ENCODE peak calls at places on chromosomes 7 and 10, in nine cellular contexts. V is BE2C, T is IMR-90, Y is Peyer's patch, D is neuronal stem cell, F is PC-9, A is body of pancreas, B is mesenchymal stem cell, S is PC-3. G is an unnamed sample. For H3K27me3 and H3K4me1, the result is how much of the 10 kb centered on the place peaks cover.

GRCh38 chr10:31319602-31320178 is 674 bp downstream of the ZEB1 start:
- DNase-seq in V (no peak), T (no peak), Y (no peak), D (no peak), F (no peak), A (no peak), B (no peak), S (no peak), G (peak)

GRCh38 chr10:17010363-17011145 is 119.1 kb downstream of the CUBN start:
- DNase-seq in V (no peak), T (no peak), Y (no peak), D (no peak), F (no peak), A (no peak), B (peak), S (no peak), G (no peak)

GRCh38 chr7:142808802-142809583 is 38.2 kb downstream of the PRSS2 start:
- DNase-seq in V (no peak), T (peak), Y (peak), D (no peak), F (peak), A (peak), B (peak), S (peak), G (no peak)

GRCh38 chr10:131249957-131250347 is 61.6 kb downstream of the TCERG1L start:
- DNase-seq in V (no peak), T (no peak), Y (no peak), D (no peak), F (no peak), A (no peak), B (no peak), S (no peak), G (no peak)

GRCh38 chr10:5948999-5949759 is 28.2 kb downstream of the IL15RA start:
- DNase-seq in V (peak), T (peak), Y (no peak), D (peak), F (no peak), A (peak), B (peak), S (peak), G (no peak)

GRCh38 chr10:44402465-44403205 is 17.7 kb upstream of the CXCL12 start:
- DNase-seq in V (no peak), T (no peak), Y (no peak), D (no peak), F (no peak), A (no peak), B (no peak), S (no peak), G (no peak)

GRCh38 chr10:51985326-51985725 is 285.9 kb upstream of the CSTF2T start:
- DNase-seq in V (no peak), T (no peak), Y (no peak), D (no peak), F (no peak), A (no peak), B (no peak), S (no peak), G (no peak)

GRCh38 chr7:150337659-150338081 is 3.8 kb downstream of the RARRES2 start:
- DNase-seq in V (no peak), T (no peak), Y (no peak), D (no peak), F (peak), A (peak), B (no peak), S (no peak), G (no peak)

GRCh38 chr7:87875151-87876039 is 765 bp downstream of the SLC25A40 start:
- DNase-seq in V (no peak), T (peak), Y (peak), D (no peak), F (no peak), A (peak), B (peak), S (peak), G (no peak)

GRCh38 chr7:105473163-105473562 is 48.9 kb downstream of the PUS7 start:
- DNase-seq in V (no peak), T (peak), Y (no peak), D (no peak), F (no peak), A (no peak), B (peak), S (no peak), G (no peak)

GRCh38 chr7:95642173-95642572 is 45.9 kb upstream of the PDK4 start:
- DNase-seq in V (no peak), T (no peak), Y (no peak), D (no peak), F (no peak), A (no peak), B (no peak), S (peak), G (no peak)

GRCh38 chr10:103983367-103983911 is 16.5 kb downstream of the SLK start:
- DNase-seq in V (no peak), T (no peak), Y (no peak), D (no peak), F (no peak), A (no peak), B (peak), S (no peak), G (no peak)

GRCh38 chr10:92969151-92969550 is 91.4 kb upstream of the CYP26C1 start:
- DNase-seq in V (no peak), T (peak), Y (no peak), D (no peak), F (no peak), A (no peak), B (no peak), S (no peak), G (no peak)

GRCh38 chr10:46560952-46561351 is 4.5 kb upstream of the GPRIN2 start:
- DNase-seq in V (no peak), T (no peak), Y (peak), D (no peak), F (peak), A (no peak), B (no peak), S (no peak), G (no peak)

GRCh38 chr7:133937786-133938185 is 189.4 kb upstream of the LRGUK start:
- DNase-seq in V (no peak), T (no peak), Y (no peak), D (no peak), F (no peak), A (no peak), B (no peak), S (no peak), G (no peak)

GRCh38 chr10:71133710-71134686 is 78.4 kb upstream of the UNC5B start:
- DNase-seq in V (no peak), T (no peak), Y (no peak), D (no peak), F (peak), A (no peak), B (no peak), S (no peak), G (no peak)
- H3K27me3 ChIP-seq in V (under half), T (under half), Y (under half), D (under half), F (under half), A (under half), B (half or more), S (under half), G (under half)

DNA sequence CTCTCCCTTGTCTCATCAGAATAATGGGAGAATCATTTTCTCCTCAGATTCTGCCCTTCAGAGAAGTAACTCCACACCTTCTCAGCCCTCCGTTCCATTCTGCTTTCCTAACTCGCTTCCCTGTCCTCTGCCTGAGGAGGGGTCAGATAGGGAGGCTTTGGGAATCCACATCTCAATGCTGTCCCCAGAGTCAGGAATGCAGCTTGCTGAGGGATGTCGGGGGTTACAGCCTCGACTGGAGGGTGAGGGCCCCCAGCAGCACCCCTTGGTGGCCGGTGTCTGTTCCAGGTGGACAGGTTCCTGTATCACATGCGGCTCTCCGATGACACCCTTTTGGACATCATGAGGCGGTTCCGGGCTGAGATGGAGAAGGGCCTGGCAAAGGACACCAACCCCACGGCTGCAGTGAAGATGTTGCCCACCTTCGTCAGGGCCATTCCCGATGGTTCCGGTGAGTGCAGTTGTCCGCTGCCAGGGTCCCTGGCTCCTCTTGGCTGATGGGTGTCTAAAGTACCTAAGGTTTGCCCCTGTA is 6.9 kb downstream of the HKDC1 start:
- DNase-seq in V (no peak), T (no peak), Y (no peak), D (no peak), F (no peak), A (no peak), B (no peak), S (no peak), G (no peak)
- H3K4me1 ChIP-seq in V (under half), T (under half), Y (half or more), D (under half), F (half or more), A (under half), B (under half), S (under half), G (under half)

GRCh38 chr7:50754684-50755083 is 28.0 kb downstream of the GRB10 start:
- DNase-seq in V (no peak), T (no peak), Y (no peak), D (no peak), F (no peak), A (no peak), B (no peak), S (no peak), G (no peak)
- H3K27me3 ChIP-seq in V (under half), T (under half), Y (under half), D (under half), F (under half), A (under half), B (under half), S (under half), G (under half)

GRCh38 chr10:62250594-62251198 is 17.9 kb downstream of the RTKN2 start:
- DNase-seq in V (no peak), T (peak), Y (no peak), D (no peak), F (peak), A (no peak), B (peak), S (peak), G (no peak)
- H3K4me1 ChIP-seq in V (under half), T (under half), Y (under half), D (under half), F (under half), A (under half), B (under half), S (under half), G (under half)

DNA sequence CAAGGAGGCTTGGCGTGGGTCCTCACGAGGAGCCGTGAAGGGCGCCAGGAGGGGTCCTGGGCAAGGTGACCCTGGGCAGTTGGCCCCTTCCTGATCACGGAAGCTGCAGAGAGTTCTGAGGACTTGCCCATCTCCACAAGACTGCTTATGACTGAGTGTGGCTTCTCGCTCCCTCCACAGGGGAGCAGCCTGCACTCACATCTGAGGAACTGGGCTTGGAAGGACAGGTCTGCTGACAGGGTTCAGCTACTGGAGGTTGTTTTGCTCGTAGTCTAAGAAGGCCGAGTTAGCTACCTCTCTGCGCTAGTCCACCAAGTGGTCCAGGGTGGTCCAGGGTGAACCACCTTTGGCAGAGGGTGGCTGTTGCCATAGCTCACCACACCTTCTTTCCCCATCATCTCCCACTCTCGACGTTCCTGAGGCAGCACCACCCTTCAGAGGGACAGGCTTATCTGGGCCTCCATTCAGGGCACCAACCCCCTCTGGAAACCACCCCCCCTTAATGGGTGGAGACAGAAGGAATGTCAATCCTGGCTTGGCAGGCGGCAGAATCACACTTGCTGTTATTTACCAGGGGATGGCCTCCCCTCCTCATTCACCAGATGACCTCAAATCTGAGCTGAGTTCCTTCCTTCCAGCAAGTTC is 38.2 kb downstream of the FAM53B start:
- DNase-seq in V (no peak), T (no peak), Y (no peak), D (no peak), F (no peak), A (no peak), B (no peak), S (no peak), G (no peak)
- H3K27me3 ChIP-seq in V (under half), T (under half), Y (under half), D (under half), F (under half), A (under half), B (under half), S (under half), G (under half)

DNA sequence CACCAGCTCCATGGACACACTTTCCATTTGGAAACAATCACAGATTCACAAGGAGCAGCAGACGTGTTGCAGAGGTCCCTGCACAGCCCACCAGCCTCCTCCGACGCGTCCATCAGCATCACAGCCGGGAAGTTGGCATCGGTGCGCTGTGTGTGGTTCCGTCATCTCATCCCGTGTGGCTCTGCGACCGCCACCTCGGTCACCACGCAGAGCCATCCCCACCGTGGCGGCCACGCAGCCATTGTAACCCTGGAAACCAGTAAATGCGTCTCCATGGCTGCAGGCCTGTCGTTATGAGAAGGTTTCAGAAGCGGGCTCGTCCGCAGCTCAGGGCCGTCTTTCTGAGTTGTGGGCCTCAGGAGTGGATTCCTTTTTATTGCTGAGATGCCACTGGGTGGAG is 36.0 kb downstream of the FOXK1 start:
- DNase-seq in V (no peak), T (no peak), Y (no peak), D (no peak), F (no peak), A (no peak), B (no peak), S (no peak), G (no peak)
- H3K4me1 ChIP-seq in V (under half), T (under half), Y (under half), D (under half), F (under half), A (under half), B (under half), S (under half), G (under half)

DNA sequence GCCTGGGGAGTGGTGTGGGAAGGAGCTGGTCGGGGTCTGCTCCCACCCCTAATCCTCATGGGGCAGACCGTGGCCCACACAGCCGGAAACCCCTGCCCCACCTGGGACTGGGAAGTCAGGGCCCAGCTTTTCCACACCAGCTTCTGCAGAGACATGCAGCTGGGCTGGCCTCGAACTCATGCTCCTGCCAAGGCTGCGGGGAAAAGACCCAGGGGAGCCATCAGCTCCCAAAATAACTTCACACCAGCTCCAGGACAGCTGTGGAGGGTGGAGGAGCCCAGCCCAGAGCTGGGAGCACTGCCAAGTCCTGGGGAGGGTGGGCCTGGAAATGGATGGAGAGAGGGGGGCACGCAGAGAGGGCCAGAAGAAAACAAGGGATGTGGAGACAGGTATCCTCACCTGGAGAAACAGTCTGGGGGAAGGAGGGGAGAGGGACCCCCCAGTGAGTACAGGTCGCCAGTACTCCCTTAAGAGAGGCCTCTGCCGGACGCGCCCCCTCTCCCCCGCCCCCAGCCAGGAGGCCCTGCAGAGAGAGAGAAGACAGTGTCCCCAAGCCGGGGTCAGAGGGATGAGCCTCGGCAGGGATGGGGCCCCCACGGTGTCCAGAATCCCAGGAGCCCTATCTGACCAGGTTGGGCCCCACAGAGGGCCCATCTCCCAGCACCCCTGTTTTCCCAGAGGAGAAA is 11.5 kb upstream of the GRIFIN start:
- DNase-seq in V (no peak), T (no peak), Y (no peak), D (no peak), F (no peak), A (no peak), B (no peak), S (no peak), G (peak)
- H3K27me3 ChIP-seq in V (under half), T (under half), Y (under half), D (under half), F (under half), A (under half), B (under half), S (under half), G (under half)

DNA sequence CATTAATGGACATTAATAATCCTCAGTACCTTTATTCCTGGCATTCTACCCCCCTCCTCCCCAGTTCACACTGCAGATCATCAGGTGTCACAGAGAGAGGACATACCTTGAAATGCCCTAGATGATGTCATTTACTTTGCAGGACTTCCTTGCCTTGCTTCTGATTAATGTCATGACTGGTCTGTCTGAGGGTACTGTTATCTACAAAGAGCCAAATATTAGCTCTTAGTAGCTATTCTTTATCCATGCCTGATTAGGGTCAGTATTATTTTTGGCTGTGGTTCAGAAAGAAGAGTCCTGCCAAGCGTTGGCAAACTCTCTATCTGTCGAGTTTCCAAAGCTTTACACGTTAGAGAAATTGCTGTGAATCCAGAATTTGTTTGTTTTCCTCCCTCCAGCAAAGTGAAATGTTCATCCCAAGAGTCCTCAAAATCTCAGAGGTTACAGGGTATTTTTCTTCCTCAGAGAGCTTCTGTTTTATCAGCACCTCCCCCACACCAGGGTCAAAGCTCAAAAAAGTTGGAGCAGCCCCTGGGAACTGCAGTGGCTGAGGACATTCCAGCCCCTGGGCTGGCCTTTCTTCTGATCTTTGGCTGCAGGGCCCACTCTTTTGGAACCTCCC is 12.6 kb downstream of the SCD start:
- DNase-seq in V (no peak), T (no peak), Y (no peak), D (no peak), F (no peak), A (peak), B (no peak), S (no peak), G (no peak)
- H3K4me1 ChIP-seq in V (under half), T (under half), Y (under half), D (under half), F (under half), A (under half), B (under half), S (under half), G (under half)

DNA sequence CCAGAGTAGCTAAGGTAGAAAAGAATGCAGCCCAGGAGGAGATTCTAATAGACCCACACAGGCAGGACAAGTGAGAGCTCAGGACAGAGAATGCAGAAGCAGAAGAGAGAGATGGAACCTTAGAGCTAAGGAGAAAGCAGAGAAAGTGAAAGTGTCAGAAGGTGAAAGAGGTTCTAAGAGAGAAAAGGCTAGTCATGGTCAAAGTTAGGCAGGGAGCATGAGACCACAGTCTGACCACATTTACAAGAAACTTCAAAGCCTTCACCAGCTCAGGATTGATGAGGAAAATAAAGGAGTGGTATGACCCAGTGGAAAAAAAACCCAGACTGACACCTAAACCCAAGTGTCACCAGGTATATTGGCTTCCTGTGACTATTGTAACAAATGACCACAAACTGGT is 131.8 kb upstream of the WDR11 start:
- DNase-seq in V (no peak), T (no peak), Y (no peak), D (no peak), F (no peak), A (no peak), B (no peak), S (no peak), G (no peak)
- H3K27me3 ChIP-seq in V (under half), T (under half), Y (under half), D (under half), F (under half), A (under half), B (under half), S (under half), G (under half)

DNA sequence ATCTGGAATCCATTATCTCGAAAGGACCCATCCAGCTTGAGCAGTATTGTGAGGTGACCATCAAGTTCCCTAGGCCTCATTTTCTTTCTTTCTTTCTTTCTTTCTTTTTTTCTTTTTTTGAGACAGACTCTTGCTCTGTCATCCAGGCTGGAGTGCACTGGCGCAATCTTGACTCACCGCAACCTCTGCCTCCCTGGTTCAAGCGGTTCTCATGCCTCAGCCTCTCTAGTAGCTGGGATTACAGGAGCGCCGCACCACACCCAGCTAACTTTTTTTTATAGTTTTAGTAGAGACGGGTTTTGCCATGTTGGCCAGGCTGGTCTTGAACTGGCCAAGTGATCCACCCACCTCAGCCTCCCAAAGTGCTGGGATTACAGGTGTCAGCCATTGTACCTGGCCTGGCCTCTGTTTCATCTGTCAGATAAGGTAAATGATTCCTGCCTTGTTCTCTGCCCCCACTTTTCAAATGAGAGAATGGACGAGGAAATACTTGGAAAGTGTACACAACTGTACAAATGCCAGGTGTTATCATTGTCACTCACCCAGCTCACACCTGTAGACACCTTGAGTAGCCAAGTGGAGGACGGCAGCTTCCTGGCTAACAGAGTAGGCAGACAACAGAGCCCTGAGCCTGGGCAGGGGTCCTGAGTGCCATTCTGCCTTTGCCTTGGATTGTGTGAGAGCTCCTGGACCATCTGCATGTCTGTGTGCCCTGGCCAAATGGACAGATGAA is 54.1 kb downstream of the HK1 start:
- DNase-seq in V (no peak), T (no peak), Y (no peak), D (no peak), F (peak), A (no peak), B (peak), S (no peak), G (no peak)
- H3K4me1 ChIP-seq in V (under half), T (under half), Y (under half), D (under half), F (half or more), A (under half), B (under half), S (under half), G (half or more)

G was measured in suprapubic skin.